ENCODE peak calls at places on chromosomes 13 and 19, in five cellular contexts. V, O, B, Z and R are unnamed samples.

GRCh38 chr13:114226088-114226487 is 8.6 kb upstream of the CDC16 start:
- DNase-seq in V (no peak), O (no peak), B (no peak), Z (no peak), R (no peak)

GRCh38 chr13:75946746-75947397 is 310.7 kb downstream of the LMO7 start:
- DNase-seq in V (no peak), O (no peak), B (no peak), Z (no peak), R (no peak)

GRCh38 chr13:45063261-45063870 is 56.9 kb upstream of the GTF2F2 start:
- DNase-seq in V (no peak), O (no peak), B (no peak), Z (no peak), R (no peak)

GRCh38 chr19:57348136-57348535 is 2.9 kb upstream of the ZNF304 start:
- DNase-seq in V (no peak), O (peak), B (no peak), Z (no peak), R (no peak)

GRCh38 chr13:48220592-48221300 is 12.3 kb upstream of the ITM2B start:
- DNase-seq in V (no peak), O (no peak), B (no peak), Z (no peak), R (no peak)

GRCh38 chr19:738509-739128 is 12.3 kb upstream of the MISP start:
- DNase-seq in V (no peak), O (no peak), B (no peak), Z (no peak), R (peak)

GRCh38 chr19:46229442-46229841 is at the start of gene IGFL1:
- DNase-seq in V (no peak), O (no peak), B (no peak), Z (no peak), R (no peak)

GRCh38 chr13:78589206-78589605 is 14.1 kb downstream of the POU4F1 start:
- DNase-seq in V (no peak), O (no peak), B (no peak), Z (no peak), R (no peak)

GRCh38 chr19:50255115-50255514 is 51.7 kb downstream of the MYH14 start:
- DNase-seq in V (no peak), O (no peak), B (no peak), Z (no peak), R (no peak)